ENCODE peak calls at places on chromosomes 7 and 10, in four cellular contexts. R is GM12878, H is IMR-90, W is endothelial cell of umbilical vein. L is an unnamed sample.

GRCh38 chr10:104580774-104581675 is 60.1 kb upstream of the SORCS3 start:
- DNase-seq in W (peak; percentile 36), R (peak; percentile 1), H (peak; percentile 51), L (peak; percentile 63)

GRCh38 chr10:3757638-3758490 is 27.1 kb downstream of the KLF6 start:
- DNase-seq in W (no peak), R (peak; percentile 82), H (no peak), L (no peak)

GRCh38 chr10:100725869-100726426 is 19.4 kb upstream of the PAX2 start:
- DNase-seq in W (no peak), R (no peak), H (no peak), L (no peak)

GRCh38 chr10:118054383-118054782 is 7.6 kb upstream of the RAB11FIP2 start:
- DNase-seq in R (no peak), H (no peak), W (no peak), L (no peak)

GRCh38 chr10:129704786-129705525 is 237.9 kb downstream of the MGMT start:
- DNase-seq in W (no peak), H (peak; percentile 23), R (no peak), L (no peak)

GRCh38 chr7:98509836-98510235 is 107.2 kb upstream of the NPTX2 start:
- DNase-seq in R (no peak), W (no peak), H (no peak), L (no peak)

GRCh38 chr10:54826994-54827560 is 26.0 kb upstream of the PCDH15 start:
- DNase-seq in R (no peak), H (no peak), W (no peak), L (no peak)

GRCh38 chr7:142231716-142232115 is 26.1 kb downstream of the PRSS58 start:
- DNase-seq in H (no peak), R (no peak), W (no peak), L (peak; percentile 31)

GRCh38 chr7:140039071-140039470 is 23.7 kb downstream of the PARP12 start:
- DNase-seq in R (no peak), H (no peak), W (peak; percentile 84), L (no peak)

GRCh38 chr7:140035400-140036223 is 27.1 kb downstream of the PARP12 start:
- DNase-seq in W (peak; percentile 32), R (no peak), H (peak; percentile 81), L (no peak)

GRCh38 chr7:140033779-140034363 is 28.9 kb downstream of the PARP12 start:
- DNase-seq in R (no peak), W (no peak), H (peak; percentile 11), L (no peak)

GRCh38 chr7:140033036-140033435 is 29.7 kb downstream of the PARP12 start:
- DNase-seq in W (peak; percentile 29), R (no peak), H (peak; percentile 74), L (no peak)

GRCh38 chr7:140036224-140036651 is 26.5 kb downstream of the PARP12 start:
- DNase-seq in R (peak; percentile 17), W (no peak), H (no peak), L (no peak)
- TF ChIP-seq FOS in R (no peak), W (no peak), H (no peak), L (no peak)

DNA sequence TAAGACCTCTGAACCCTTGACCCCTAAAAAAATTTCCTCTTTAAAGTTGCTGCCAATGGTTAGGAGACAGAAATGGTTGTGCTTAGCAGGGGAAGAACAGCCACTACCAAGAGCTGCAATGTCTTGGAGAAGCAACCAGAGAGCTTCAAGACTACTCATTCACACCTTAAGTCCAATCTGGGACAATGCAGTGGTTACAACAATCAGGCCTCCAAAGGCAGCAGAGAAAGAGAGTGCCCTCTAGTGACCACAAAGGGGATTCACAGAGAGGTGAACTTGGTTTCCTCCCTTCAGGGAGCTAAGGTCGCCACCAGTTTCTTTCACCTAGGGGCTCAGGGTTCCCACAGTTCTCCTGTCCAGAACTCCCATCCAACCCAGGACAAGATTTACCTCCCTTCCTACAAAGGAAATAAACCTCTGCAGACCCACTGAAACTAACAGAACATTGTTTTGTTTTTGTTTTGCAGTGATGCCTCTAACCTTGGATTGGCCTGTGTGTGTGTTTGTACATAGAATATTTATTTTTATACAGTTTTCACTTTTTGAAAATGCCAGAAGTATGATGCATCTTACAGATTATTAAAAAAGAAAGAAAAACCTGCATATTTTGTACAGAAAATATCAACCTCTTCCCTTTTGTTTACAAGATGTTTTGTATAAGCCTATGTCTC is 94.3 kb upstream of the MACROH2A2 start:
- DNase-seq in W (peak; percentile 43), R (no peak), H (peak; percentile 53), L (peak; percentile 59)
- TF ChIP-seq FOS in W (no peak), R (no peak), H (no peak), L (no peak)

GRCh38 chr7:117034851-117035462 is 81.7 kb downstream of the ST7 start:
- DNase-seq in W (peak; percentile 90), R (no peak), H (peak; percentile 69), L (no peak)
- TF ChIP-seq FOS in W (peak; percentile 39), R (no peak), H (no peak), L (no peak)

GRCh38 chr10:77109470-77109994 is 528.1 kb downstream of the KCNMA1 start:
- DNase-seq in R (no peak), W (no peak), H (no peak), L (no peak)

GRCh38 chr10:77103213-77103612 is 534.4 kb downstream of the KCNMA1 start:
- DNase-seq in R (no peak), H (no peak), W (no peak), L (no peak)

GRCh38 chr10:77105756-77106155 is 531.9 kb downstream of the KCNMA1 start:
- DNase-seq in R (no peak), W (no peak), H (peak; percentile 42), L (no peak)

GRCh38 chr10:77101416-77101815 is 536.2 kb downstream of the KCNMA1 start:
- DNase-seq in W (no peak), H (no peak), R (no peak), L (no peak)

GRCh38 chr10:77104459-77104980 is 533.1 kb downstream of the KCNMA1 start:
- DNase-seq in H (peak; percentile 97), W (peak; percentile 5), R (no peak), L (no peak)
- TF ChIP-seq FOS in H (peak; percentile 11), W (no peak), R (no peak), L (no peak)

DNA sequence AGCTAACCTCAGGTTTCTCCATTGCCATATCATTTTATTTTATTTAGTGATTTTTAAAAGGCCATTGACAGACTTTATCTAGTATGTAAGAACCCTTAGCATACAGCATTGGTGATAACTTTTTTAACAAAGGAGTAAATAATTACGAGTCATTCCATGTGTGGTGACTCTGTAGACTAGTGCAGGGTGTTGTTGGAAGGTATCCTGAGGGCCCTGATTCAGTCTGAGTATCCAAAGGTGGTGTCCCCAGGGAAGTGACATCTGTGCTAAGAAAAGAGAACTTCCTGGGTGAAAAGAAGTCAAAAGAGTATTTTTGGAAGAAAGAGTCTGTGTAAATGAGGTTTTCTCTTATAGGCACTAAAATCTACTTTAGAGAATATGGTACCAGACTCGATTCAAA is 308.4 kb downstream of the C7orf25 start:
- DNase-seq in R (no peak), H (no peak), W (no peak), L (no peak)
- TF ChIP-seq FOS in R (no peak), H (no peak), W (no peak), L (no peak)

GRCh38 chr7:87598234-87599009 is 2.3 kb downstream of the ABCB1 start:
- DNase-seq in R (no peak), W (no peak), H (no peak), L (no peak)

GRCh38 chr7:87600130-87601124 is at the start of gene ABCB1:
- DNase-seq in R (no peak), W (peak; percentile 52), H (peak; percentile 35), L (no peak)

GRCh38 chr7:87596136-87596535 is 4.5 kb downstream of the ABCB1 start:
- DNase-seq in W (no peak), R (no peak), H (no peak), L (no peak)

GRCh38 chr7:87596696-87597095 is 4.0 kb downstream of the ABCB1 start:
- DNase-seq in W (no peak), H (no peak), R (no peak), L (no peak)

DNA sequence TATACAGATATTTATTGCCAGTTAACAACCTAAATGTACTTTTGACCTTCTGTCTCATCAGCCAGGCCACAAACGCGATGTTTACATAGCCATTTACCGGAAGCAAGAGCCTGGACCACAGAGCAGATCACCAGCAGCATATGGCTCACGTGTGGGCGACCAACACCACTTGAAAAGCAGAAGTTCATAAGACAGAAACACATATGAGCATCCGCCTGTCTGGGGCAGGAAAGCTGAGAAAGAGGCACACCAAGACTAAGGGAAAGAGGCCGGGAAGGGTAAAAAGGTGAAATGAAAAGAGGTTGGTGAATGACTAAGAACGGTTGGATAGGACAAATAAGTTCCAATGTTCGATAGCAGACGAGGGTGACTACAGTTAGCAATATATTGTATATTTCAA is 1.3 kb downstream of the ABCB1 start:
- DNase-seq in R (peak; percentile 60), H (no peak), W (no peak), L (no peak)
- TF ChIP-seq FOS in R (no peak), H (no peak), W (no peak), L (no peak)

DNA sequence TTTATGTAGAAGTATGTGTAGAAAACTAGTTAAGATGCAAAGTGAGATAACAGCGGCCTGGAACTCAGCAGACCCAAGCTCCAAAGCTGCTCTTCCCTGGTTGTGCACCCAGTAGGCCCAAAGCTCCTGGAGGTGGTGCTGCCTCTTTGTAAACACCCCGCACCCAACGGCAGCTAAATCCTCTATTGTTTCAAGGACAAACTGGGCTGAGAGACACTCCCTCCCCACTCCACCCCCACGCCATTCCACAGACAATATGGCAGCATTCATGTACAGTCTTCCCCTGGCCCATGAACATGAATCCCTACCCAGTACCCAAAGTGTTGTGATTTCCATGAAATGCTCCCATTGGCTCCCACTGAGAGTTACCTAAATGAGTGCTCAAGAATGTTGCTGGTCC is 73.5 kb downstream of the VOPP1 start:
- DNase-seq in H (no peak), W (no peak), R (no peak), L (no peak)
- TF ChIP-seq FOS in H (no peak), W (no peak), R (no peak), L (no peak)

GRCh38 chr10:81918766-81919165 is 43.8 kb downstream of the NRG3 start:
- DNase-seq in R (no peak), H (no peak), W (no peak), L (no peak)

GRCh38 chr10:81914736-81915510 is 39.9 kb downstream of the NRG3 start:
- DNase-seq in W (peak; percentile 34), R (no peak), H (no peak), L (no peak)

GRCh38 chr10:81917666-81918065 is 42.7 kb downstream of the NRG3 start:
- DNase-seq in H (no peak), W (no peak), R (no peak), L (no peak)

GRCh38 chr10:81911328-81911727 is 36.3 kb downstream of the NRG3 start:
- DNase-seq in R (no peak), W (no peak), H (no peak), L (no peak)

GRCh38 chr10:81915517-81915916 is 40.5 kb downstream of the NRG3 start:
- DNase-seq in H (no peak), W (no peak), R (no peak), L (no peak)
- TF ChIP-seq FOS in H (no peak), W (no peak), R (no peak), L (no peak)

GRCh38 chr10:78300526-78300925 is 266.9 kb downstream of the RPS24 start:
- DNase-seq in R (no peak), H (no peak), W (no peak), L (no peak)
- TF ChIP-seq FOS in R (no peak), H (no peak), W (no peak), L (no peak)

L was measured in K562.